ENCODE peak calls at places on chromosomes 11 and 22, in four cellular contexts. S is GM06990, R is stomach, W is omental fat pad. N is an unnamed sample.

GRCh38 chr11:17314232-17314547 is 37.4 kb upstream of the NCR3LG1 start:
- DNase-seq in S (no peak), R (no peak), W (no peak), N (no peak)

GRCh38 chr11:12694182-12694531 is 19.9 kb downstream of the TEAD1 start:
- DNase-seq in S (no peak), R (peak), W (no peak), N (no peak)

GRCh38 chr22:29369460-29369859 is 18.9 kb downstream of the AP1B1 start:
- DNase-seq in S (no peak), R (no peak), W (peak), N (no peak)

GRCh38 chr22:45537734-45538181 is 35.1 kb downstream of the FBLN1 start:
- DNase-seq in S (no peak), R (peak), W (no peak), N (no peak)

GRCh38 chr11:112655386-112655785 is 305.8 kb upstream of the NCAM1 start:
- DNase-seq in S (no peak), R (peak), W (no peak), N (no peak)

GRCh38 chr11:74877132-74877531 is 71.8 kb downstream of the XRRA1 start:
- DNase-seq in S (no peak), R (no peak), W (no peak), N (no peak)

GRCh38 chr11:134584001-134584561 is 172.0 kb upstream of the B3GAT1 start:
- DNase-seq in S (no peak), R (no peak), W (no peak), N (no peak)

GRCh38 chr11:134734894-134735293 is 322.9 kb upstream of the B3GAT1 start:
- DNase-seq in S (no peak), R (no peak), W (no peak), N (no peak)

GRCh38 chr11:32213223-32213622 is 122.3 kb downstream of the RCN1 start:
- DNase-seq in S (no peak), R (no peak), W (no peak), N (no peak)

GRCh38 chr11:45995342-45995734 is 72.9 kb downstream of the LARGE2 start:
- DNase-seq in S (no peak), R (no peak), W (no peak), N (no peak)

DNA sequence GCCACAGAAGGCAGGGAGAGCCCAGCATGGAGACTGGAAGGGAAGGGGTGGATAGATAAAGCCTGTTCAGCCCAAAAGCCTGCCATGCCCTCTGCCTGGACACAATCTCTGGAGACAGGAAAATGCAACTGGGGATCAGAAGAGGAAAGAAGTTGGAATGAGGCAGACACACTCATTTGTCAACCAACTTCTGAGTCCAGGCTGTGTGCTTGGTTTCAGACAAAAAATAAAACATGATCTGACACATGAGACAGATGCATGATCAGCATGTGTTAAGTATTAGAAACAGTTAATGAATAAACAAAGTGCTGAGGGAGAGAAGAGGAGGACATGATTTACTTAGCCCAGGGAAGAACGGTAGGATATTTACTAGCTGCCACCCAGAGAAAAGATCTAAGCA is 849 bp downstream of the LRRN4CL start:
- DNase-seq in S (no peak), R (no peak), W (no peak), N (no peak)
- TF ChIP-seq CTCF in S (no peak), R (no peak), W (no peak), N (no peak)

GRCh38 chr11:43486141-43486540 is 127.4 kb downstream of the TTC17 start:
- DNase-seq in S (no peak), R (no peak), W (no peak), N (no peak)
- TF ChIP-seq CTCF in S (no peak), R (no peak), W (no peak), N (no peak)

DNA sequence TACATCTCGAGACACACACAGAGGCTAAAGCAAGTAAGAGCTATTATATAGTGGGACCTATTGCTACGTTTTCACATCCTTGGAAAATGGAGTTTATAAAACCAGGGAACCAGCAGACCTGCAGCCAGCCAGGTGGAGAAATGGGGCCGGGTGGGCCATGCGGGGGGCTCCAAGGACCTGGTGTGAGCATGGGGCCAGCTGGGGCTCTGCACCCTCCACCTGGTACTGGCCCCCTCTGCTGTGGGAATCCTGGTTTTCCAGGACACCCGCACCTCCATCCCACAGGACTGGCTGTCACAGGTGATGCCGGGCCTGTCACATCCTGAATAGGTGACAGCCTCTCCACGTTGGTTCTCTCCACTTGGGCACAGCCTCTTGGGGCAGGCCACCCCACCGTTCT is 11.3 kb downstream of the DHCR7 start:
- DNase-seq in S (no peak), R (no peak), W (no peak), N (no peak)
- TF ChIP-seq CTCF in S (no peak), R (no peak), W (no peak), N (no peak)

GRCh38 chr11:109695696-109696095 is 273.7 kb downstream of the C11orf87 start:
- DNase-seq in S (no peak), R (no peak), W (no peak), N (no peak)

GRCh38 chr11:109698237-109698636 is 276.2 kb downstream of the C11orf87 start:
- DNase-seq in S (no peak), R (no peak), W (no peak), N (no peak)

GRCh38 chr11:109696191-109696897 is 274.4 kb downstream of the C11orf87 start:
- DNase-seq in S (no peak), R (no peak), W (no peak), N (no peak)

DNA sequence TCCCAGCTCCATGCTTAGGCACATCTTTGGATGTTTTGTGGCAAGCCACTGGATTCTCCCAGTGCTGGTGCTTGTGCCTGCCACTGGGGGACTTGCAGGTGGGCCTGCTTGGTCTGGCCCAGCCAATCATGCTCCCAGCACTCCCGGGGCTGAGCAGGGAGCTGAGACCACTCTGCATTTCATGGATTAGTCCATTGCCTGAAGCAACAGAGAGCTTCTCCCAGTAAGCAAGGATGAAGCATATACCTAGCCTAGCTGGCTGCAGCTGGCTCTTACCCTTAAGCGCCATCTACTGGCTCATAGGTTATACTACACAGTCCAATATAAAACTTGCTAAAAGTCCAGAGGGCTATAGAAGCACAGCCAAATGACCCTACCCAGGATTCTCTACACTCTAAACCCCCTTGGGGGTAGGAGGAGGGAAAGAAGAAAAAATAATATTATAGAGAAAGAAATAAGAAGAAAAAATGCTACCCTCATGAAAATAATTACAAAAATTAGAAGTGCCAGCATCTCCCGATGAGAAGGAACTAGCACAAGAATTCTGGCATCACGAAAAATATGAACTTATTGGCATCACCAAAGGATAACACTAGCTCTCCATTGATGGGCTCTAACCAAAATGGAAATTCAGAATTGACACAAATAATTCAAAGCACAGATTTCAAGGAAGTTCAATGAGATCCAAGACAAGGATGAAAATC is 275.3 kb downstream of the C11orf87 start:
- DNase-seq in S (peak), R (no peak), W (no peak), N (peak)
- TF ChIP-seq CTCF in S (peak), R (no peak), W (no peak), N (peak)

GRCh38 chr22:23392420-23393121 is 187.5 kb downstream of the IGLL1 start:
- DNase-seq in S (no peak), R (no peak), W (no peak), N (no peak)

GRCh38 chr22:23393721-23394320 is 186.3 kb downstream of the IGLL1 start:
- DNase-seq in S (no peak), R (no peak), W (no peak), N (no peak)

GRCh38 chr22:23389271-23390071 is 190.6 kb downstream of the IGLL1 start:
- DNase-seq in S (no peak), R (no peak), W (no peak), N (no peak)

GRCh38 chr22:23388492-23389009 is 191.5 kb downstream of the IGLL1 start:
- DNase-seq in S (no peak), R (no peak), W (no peak), N (no peak)

DNA sequence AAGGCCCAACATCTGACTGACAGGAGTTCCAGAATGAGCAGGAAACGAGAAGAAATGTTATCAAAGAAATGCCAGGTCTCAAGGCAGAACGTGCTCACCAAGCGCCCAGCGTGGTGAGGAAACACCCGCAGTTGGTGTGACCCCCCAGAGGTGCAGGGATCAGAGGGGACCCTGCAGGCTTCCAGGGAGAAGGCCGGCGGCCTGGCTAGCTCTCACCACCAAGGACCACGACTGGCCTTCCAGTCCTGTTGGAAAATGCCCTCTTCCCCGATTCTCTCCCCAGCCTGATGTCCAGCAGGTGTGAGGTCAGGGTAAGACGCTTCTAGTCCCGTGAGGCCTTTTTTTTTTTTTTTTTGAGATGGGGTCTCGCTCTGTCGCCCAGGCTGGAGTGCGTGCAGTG is 189.1 kb downstream of the IGLL1 start:
- DNase-seq in S (no peak), R (no peak), W (no peak), N (no peak)
- TF ChIP-seq CTCF in S (no peak), R (no peak), W (no peak), N (no peak)

GRCh38 chr22:31080164-31080847 is 812 bp upstream of the SMTN start:
- DNase-seq in S (no peak), R (no peak), W (no peak), N (no peak)

GRCh38 chr22:31077681-31078080 is 3.4 kb upstream of the SMTN start:
- DNase-seq in S (no peak), R (no peak), W (no peak), N (no peak)

GRCh38 chr22:31080848-31081649 is at the start of gene SMTN:
- DNase-seq in S (peak), R (peak), W (peak), N (peak)

GRCh38 chr22:31081963-31082605 is 966 bp downstream of the SMTN start:
- DNase-seq in S (no peak), R (no peak), W (no peak), N (no peak)

DNA sequence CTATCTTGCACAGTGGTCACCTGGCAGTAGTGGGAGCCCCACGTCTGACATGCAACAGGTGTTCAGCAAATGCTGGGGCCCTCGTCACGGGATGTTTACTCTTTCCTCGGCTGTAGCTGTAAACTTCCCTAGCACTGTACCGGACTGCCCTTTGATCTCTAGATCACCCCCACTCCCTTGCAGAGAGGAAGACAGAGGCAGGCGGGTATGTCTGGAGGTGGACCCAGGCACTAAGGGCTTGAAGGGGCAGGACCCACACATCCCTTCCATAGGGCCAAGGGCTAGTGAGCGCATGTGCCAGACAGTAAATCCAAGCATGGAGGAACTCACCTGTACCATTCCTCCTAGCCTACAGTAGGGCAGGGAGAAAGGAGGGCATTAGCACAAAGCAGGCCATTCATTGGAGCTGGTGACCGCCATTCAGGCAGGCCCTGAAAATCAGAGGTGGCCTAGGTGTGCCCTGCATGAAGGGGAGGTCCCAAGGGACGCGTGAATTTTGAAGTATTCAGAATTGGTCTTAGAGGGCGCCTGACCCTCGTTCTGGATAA is 1.9 kb upstream of the SMTN start:
- DNase-seq in S (no peak), R (peak), W (no peak), N (no peak)
- TF ChIP-seq CTCF in S (no peak), R (no peak), W (no peak), N (no peak)

GRCh38 chr11:66956689-66957290 is 1.4 kb downstream of the PC start:
- DNase-seq in S (no peak), R (peak), W (no peak), N (no peak)

GRCh38 chr11:66950113-66950535 is 8.1 kb downstream of the PC start:
- DNase-seq in S (no peak), R (peak), W (no peak), N (no peak)

GRCh38 chr11:66951927-66952337 is 6.3 kb downstream of the PC start:
- DNase-seq in S (no peak), R (peak), W (no peak), N (no peak)

GRCh38 chr11:66953431-66953833 is 4.8 kb downstream of the PC start:
- DNase-seq in S (no peak), R (no peak), W (no peak), N (no peak)

GRCh38 chr11:66951135-66951534 is 7.0 kb downstream of the PC start:
- DNase-seq in S (no peak), R (no peak), W (no peak), N (no peak)
- TF ChIP-seq CTCF in S (no peak), R (no peak), W (no peak), N (no peak)

N was measured in GM10248.